ENCODE peak calls at places on chromosomes 12 and 14, in eight cellular contexts. T is IMR-90; R is body of pancreas; M is hepatocyte; K is A549; Q is CD8-positive, alpha-beta T cell; Z is aorta; P is uterus. W is an unnamed sample.

GRCh38 chr12:15574353-15574752 is 214.8 kb downstream of the EPS8 start:
- DNase-seq in Z (no peak), T (no peak), P (no peak), K (no peak), Q (no peak), M (no peak), R (no peak), W (no peak)

GRCh38 chr12:68432622-68433021 is 100.5 kb upstream of the MDM1 start:
- DNase-seq in K (no peak), T (peak; percentile 39), Q (no peak), Z (no peak), R (no peak), P (no peak), M (no peak), W (no peak)

GRCh38 chr14:77040995-77041744 is 12.7 kb upstream of the IRF2BPL start:
- DNase-seq in Q (no peak), M (no peak), R (peak; percentile 45), Z (peak; percentile 65), T (no peak), K (no peak), P (peak; percentile 32), W (no peak)

GRCh38 chr12:111780615-111781014 is 13.9 kb downstream of the ALDH2 start:
- DNase-seq in R (peak; percentile 54), Z (no peak), Q (no peak), T (no peak), P (no peak), M (peak; percentile 62), K (no peak), W (no peak)

GRCh38 chr12:89038831-89039509 is 313.3 kb downstream of the DUSP6 start:
- DNase-seq in P (no peak), R (no peak), K (no peak), Z (no peak), Q (no peak), T (no peak), M (no peak), W (no peak)

GRCh38 chr12:13973981-13974380 is 7.4 kb downstream of the GRIN2B start:
- DNase-seq in T (no peak), R (peak; percentile 12), Q (no peak), Z (no peak), P (no peak), M (no peak), K (no peak), W (no peak)

GRCh38 chr14:37709419-37710195 is 114.2 kb downstream of the TTC6 start:
- DNase-seq in Q (no peak), K (no peak), P (no peak), Z (no peak), T (peak; percentile 39), R (no peak), M (no peak), W (no peak)

GRCh38 chr12:58099476-58099875 is 158.1 kb downstream of the ATP23 start:
- DNase-seq in M (no peak), Q (no peak), P (no peak), T (no peak), R (no peak), Z (no peak), K (no peak), W (no peak)

GRCh38 chr12:50104614-50105366 is 982 bp downstream of the GPD1 start:
- DNase-seq in R (no peak), M (peak; percentile 68), K (no peak), P (peak; percentile 64), T (no peak), Z (no peak), Q (no peak), W (no peak)

GRCh38 chr14:53103941-53104340 is 49.2 kb downstream of the DDHD1 start:
- DNase-seq in M (no peak), Z (no peak), P (no peak), Q (no peak), K (no peak), T (no peak), R (no peak), W (no peak)

GRCh38 chr12:24133385-24133784 is 183.9 kb upstream of the SOX5 start:
- DNase-seq in Q (no peak), M (no peak), Z (no peak), K (no peak), P (no peak), R (no peak), T (no peak), W (no peak)

GRCh38 chr12:47249082-47249481 is 169.3 kb upstream of the AMIGO2 start:
- DNase-seq in Q (no peak), R (no peak), T (no peak), P (no peak), K (no peak), Z (no peak), M (no peak), W (no peak)

GRCh38 chr12:114933428-114934160 is 249.6 kb upstream of the TBX3 start:
- DNase-seq in K (peak; percentile 90), P (no peak), T (peak; percentile 94), M (peak; percentile 44), Q (no peak), R (no peak), Z (no peak), W (no peak)

GRCh38 chr12:51320695-51321320 is 3.2 kb downstream of the BIN2 start:
- DNase-seq in Q (no peak), Z (no peak), R (no peak), P (no peak), M (peak; percentile 35), T (peak; percentile 26), K (no peak), W (no peak)

GRCh38 chr12:107778383-107779015 is 4.0 kb downstream of the ASCL4 start:
- DNase-seq in Q (no peak), M (no peak), T (no peak), P (no peak), Z (no peak), K (no peak), R (no peak), W (no peak)

GRCh38 chr12:30450872-30451271 is 244.8 kb downstream of the IPO8 start:
- DNase-seq in T (no peak), P (no peak), M (no peak), K (no peak), Q (no peak), R (no peak), Z (no peak), W (no peak)

GRCh38 chr14:31026076-31026394 is at the start of gene STRN3:
- DNase-seq in Z (no peak), R (no peak), P (no peak), T (no peak), K (no peak), M (no peak), Q (no peak), W (no peak)

GRCh38 chr14:70779667-70780066 is 29.6 kb downstream of the MAP3K9 start:
- DNase-seq in P (no peak), M (no peak), T (no peak), K (no peak), Z (no peak), Q (no peak), R (no peak), W (no peak)

GRCh38 chr12:67088401-67089118 is 180.6 kb upstream of the CAND1 start:
- DNase-seq in T (no peak), K (no peak), Z (no peak), R (no peak), Q (no peak), P (no peak), M (peak; percentile 12), W (no peak)

GRCh38 chr12:87828384-87828973 is 200.7 kb downstream of the C12orf50 start:
- DNase-seq in R (no peak), M (no peak), Z (no peak), Q (no peak), P (no peak), K (no peak), T (no peak), W (no peak)

GRCh38 chr12:96220902-96221301 is 26.7 kb downstream of the ELK3 start:
- DNase-seq in M (no peak), T (peak; percentile 67), R (no peak), K (no peak), P (no peak), Z (peak; percentile 43), Q (no peak), W (no peak)

GRCh38 chr14:32230181-32230580 is 27.1 kb upstream of the RNU6-8 start:
- DNase-seq in M (no peak), T (peak; percentile 33), K (peak; percentile 43), Z (no peak), R (no peak), Q (no peak), P (no peak), W (no peak)

GRCh38 chr14:105465209-105466031 is 9.2 kb upstream of the CRIP2 start:
- DNase-seq in P (no peak), T (no peak), R (no peak), K (no peak), M (no peak), Z (no peak), Q (no peak), W (no peak)

GRCh38 chr12:31874961-31875608 is 84.1 kb upstream of the RESF1 start:
- DNase-seq in T (peak; percentile 83), M (no peak), R (peak; percentile 33), Q (peak; percentile 59), K (peak; percentile 40), P (no peak), Z (peak; percentile 76), W (no peak)

GRCh38 chr14:66254066-66254465 is 232.1 kb upstream of the CCDC196 start:
- DNase-seq in P (no peak), Q (no peak), M (no peak), T (no peak), R (no peak), K (no peak), Z (no peak), W (no peak)

GRCh38 chr12:2794736-2795289 is at the start of gene FKBP4:
- DNase-seq in Z (peak; percentile 96), R (peak; percentile 90), Q (peak; percentile 84), M (peak; percentile 96), K (peak; percentile 91), T (peak; percentile 73), P (peak; percentile 92), W (peak; percentile 87)
- H3K27ac ChIP-seq in Z (no peak within 1 kb of the TSS), R (peak within 1 kb of the TSS; percentile 78), Q (peak within 1 kb of the TSS; percentile 63), M (peak within 1 kb of the TSS; percentile 90), K (peak within 1 kb of the TSS; percentile 99), T (peak within 1 kb of the TSS; percentile 61), P (peak within 1 kb of the TSS; percentile 86), W (peak within 1 kb of the TSS; percentile 99)

DNA sequence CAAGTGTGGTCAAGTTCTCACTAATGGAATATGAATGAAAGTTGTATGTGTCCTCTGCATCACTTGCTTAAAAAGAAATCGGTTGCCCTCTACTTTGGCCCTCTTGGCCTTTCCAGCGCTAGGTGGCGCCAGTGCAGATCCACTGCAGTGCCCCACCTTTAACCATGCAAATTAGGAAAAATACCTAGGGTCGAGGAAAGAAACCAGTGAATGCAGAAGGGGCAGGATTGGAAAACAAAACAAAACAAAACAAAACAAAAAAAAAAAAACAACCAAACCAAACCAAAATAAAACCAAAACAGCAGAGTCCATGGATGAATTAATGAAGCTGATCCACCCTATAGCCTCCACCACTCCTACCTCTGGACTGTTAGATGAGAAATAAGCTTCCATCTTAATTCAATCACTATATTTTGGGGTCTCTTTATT is 12.9 kb upstream of the NEMF start:
- DNase-seq in Q (peak; percentile 71), T (peak; percentile 63), Z (peak; percentile 92), R (peak; percentile 78), P (peak; percentile 77), K (peak; percentile 28), M (peak; percentile 84), W (no peak)
- H3K27ac ChIP-seq in Q (no peak overlapping the region), T (no peak overlapping the region), Z (no peak overlapping the region), R (peak overlapping the region; percentile 9), P (peak overlapping the region; percentile 98), K (peak overlapping the region; percentile 10), M (no peak overlapping the region), W (no peak overlapping the region)

GRCh38 chr14:102776761-102777710 is at the start of gene TRAF3:
- DNase-seq in P (peak; percentile 69), R (peak; percentile 63), T (peak; percentile 77), K (peak; percentile 81), Z (peak; percentile 92), Q (peak; percentile 84), M (peak; percentile 88), W (peak; percentile 62)
- H3K27ac ChIP-seq in P (peak within 1 kb of the TSS; percentile 90), R (peak within 1 kb of the TSS; percentile 83), T (peak within 1 kb of the TSS; percentile 62), K (peak within 1 kb of the TSS; percentile 95), Z (peak within 1 kb of the TSS; percentile 36), Q (peak within 1 kb of the TSS; percentile 71), M (peak within 1 kb of the TSS; percentile 95), W (peak within 1 kb of the TSS; percentile 58)

GRCh38 chr12:65810036-65810435 is 14.2 kb upstream of the HMGA2 start:
- DNase-seq in M (no peak), Z (no peak), T (peak; percentile 37), K (no peak), P (no peak), Q (no peak), R (no peak), W (no peak)
- H3K27ac ChIP-seq in M (no peak overlapping the region), Z (no peak overlapping the region), T (no peak overlapping the region), K (no peak overlapping the region), P (no peak overlapping the region), Q (no peak overlapping the region), R (no peak overlapping the region), W (no peak overlapping the region)